ENCODE peak calls at places on chromosomes 4 and X, in eight cellular contexts. One of them, this sample, is unnamed.

GRCh38 chr4:187656953-187657352 is 338.6 kb upstream of the ZFP42 start:
- DNase-seq in A673: no peak
- DNase-seq in left ventricle myocardium inferior: no peak
- DNase-seq in right atrium auricular region: no peak
- DNase-seq in CD8-positive, alpha-beta T cell: no peak
- DNase-seq in coronary artery: no peak
- DNase-seq in lung: no peak
- DNase-seq in prostate gland: no peak
- DNase-seq in this sample: peak

GRCh38 chr4:41865981-41866798 is 69.0 kb upstream of the TMEM33 start:
- DNase-seq in A673: no peak
- DNase-seq in left ventricle myocardium inferior: no peak
- DNase-seq in right atrium auricular region: no peak
- DNase-seq in CD8-positive, alpha-beta T cell: no peak
- DNase-seq in coronary artery: no peak
- DNase-seq in lung: no peak
- DNase-seq in prostate gland: no peak
- DNase-seq in this sample: no peak

GRCh38 chr4:5137927-5138326 is 86.6 kb downstream of the STK32B start:
- DNase-seq in A673: no peak
- DNase-seq in left ventricle myocardium inferior: no peak
- DNase-seq in right atrium auricular region: no peak
- DNase-seq in CD8-positive, alpha-beta T cell: no peak
- DNase-seq in coronary artery: no peak
- DNase-seq in lung: no peak
- DNase-seq in prostate gland: no peak
- DNase-seq in this sample: no peak

GRCh38 chrX:45767021-45767491 is 566.4 kb upstream of the DIPK2B start:
- DNase-seq in A673: peak
- DNase-seq in left ventricle myocardium inferior: no peak
- DNase-seq in right atrium auricular region: no peak
- DNase-seq in CD8-positive, alpha-beta T cell: no peak
- DNase-seq in coronary artery: no peak
- DNase-seq in lung: no peak
- DNase-seq in prostate gland: no peak
- DNase-seq in this sample: no peak

GRCh38 chrX:81174286-81174685 is 27.4 kb downstream of the HMGN5 start:
- DNase-seq in A673: peak
- DNase-seq in left ventricle myocardium inferior: no peak
- DNase-seq in right atrium auricular region: no peak
- DNase-seq in CD8-positive, alpha-beta T cell: no peak
- DNase-seq in coronary artery: no peak
- DNase-seq in lung: no peak
- DNase-seq in prostate gland: no peak
- DNase-seq in this sample: no peak

GRCh38 chr4:166996216-166996615 is 238.1 kb downstream of the SPOCK3 start:
- DNase-seq in A673: no peak
- DNase-seq in left ventricle myocardium inferior: no peak
- DNase-seq in right atrium auricular region: no peak
- DNase-seq in CD8-positive, alpha-beta T cell: no peak
- DNase-seq in coronary artery: no peak
- DNase-seq in lung: no peak
- DNase-seq in prostate gland: no peak
- DNase-seq in this sample: no peak

GRCh38 chrX:143788265-143788664 is 67.7 kb upstream of the SPANXN2 start:
- DNase-seq in A673: peak
- DNase-seq in left ventricle myocardium inferior: no peak
- DNase-seq in right atrium auricular region: no peak
- DNase-seq in CD8-positive, alpha-beta T cell: no peak
- DNase-seq in coronary artery: no peak
- DNase-seq in lung: no peak
- DNase-seq in prostate gland: no peak
- DNase-seq in this sample: no peak

GRCh38 chr4:5631352-5632042 is 76.9 kb downstream of the EVC2 start:
- DNase-seq in A673: no peak
- DNase-seq in left ventricle myocardium inferior: no peak
- DNase-seq in right atrium auricular region: no peak
- DNase-seq in CD8-positive, alpha-beta T cell: no peak
- DNase-seq in coronary artery: no peak
- DNase-seq in lung: no peak
- DNase-seq in prostate gland: no peak
- DNase-seq in this sample: no peak

GRCh38 chrX:136909119-136909705 is 28.7 kb upstream of the RBMX start:
- DNase-seq in A673: peak
- DNase-seq in left ventricle myocardium inferior: peak
- DNase-seq in right atrium auricular region: peak
- DNase-seq in CD8-positive, alpha-beta T cell: peak
- DNase-seq in coronary artery: peak
- DNase-seq in lung: peak
- DNase-seq in prostate gland: peak
- DNase-seq in this sample: no peak

GRCh38 chr4:189143255-189143654 is 797.4 kb upstream of the FRG1 start:
- DNase-seq in A673: no peak
- DNase-seq in left ventricle myocardium inferior: no peak
- DNase-seq in right atrium auricular region: no peak
- DNase-seq in CD8-positive, alpha-beta T cell: no peak
- DNase-seq in coronary artery: no peak
- DNase-seq in lung: no peak
- DNase-seq in prostate gland: peak
- DNase-seq in this sample: peak

GRCh38 chr4:33316578-33316977 is 2596.4 kb downstream of the PCDH7 start:
- DNase-seq in A673: no peak
- DNase-seq in left ventricle myocardium inferior: no peak
- DNase-seq in right atrium auricular region: no peak
- DNase-seq in CD8-positive, alpha-beta T cell: no peak
- DNase-seq in coronary artery: no peak
- DNase-seq in lung: no peak
- DNase-seq in prostate gland: no peak
- DNase-seq in this sample: no peak

GRCh38 chr4:95267081-95267480 is 281.7 kb downstream of the UNC5C start:
- DNase-seq in A673: no peak
- DNase-seq in left ventricle myocardium inferior: no peak
- DNase-seq in right atrium auricular region: no peak
- DNase-seq in CD8-positive, alpha-beta T cell: no peak
- DNase-seq in coronary artery: no peak
- DNase-seq in lung: no peak
- DNase-seq in prostate gland: no peak
- DNase-seq in this sample: no peak

GRCh38 chr4:27248829-27249228 is 388.2 kb downstream of the STIM2 start:
- DNase-seq in A673: no peak
- DNase-seq in left ventricle myocardium inferior: no peak
- DNase-seq in right atrium auricular region: no peak
- DNase-seq in CD8-positive, alpha-beta T cell: no peak
- DNase-seq in coronary artery: no peak
- DNase-seq in lung: no peak
- DNase-seq in prostate gland: no peak
- DNase-seq in this sample: peak

GRCh38 chrX:69156638-69157037 is 8.6 kb downstream of the PJA1 start:
- DNase-seq in A673: no peak
- DNase-seq in left ventricle myocardium inferior: no peak
- DNase-seq in right atrium auricular region: no peak
- DNase-seq in CD8-positive, alpha-beta T cell: no peak
- DNase-seq in coronary artery: peak
- DNase-seq in lung: no peak
- DNase-seq in prostate gland: no peak
- DNase-seq in this sample: no peak

GRCh38 chrX:109826954-109827708 is 94.1 kb upstream of the ACSL4 start:
- DNase-seq in A673: no peak
- DNase-seq in left ventricle myocardium inferior: no peak
- DNase-seq in right atrium auricular region: no peak
- DNase-seq in CD8-positive, alpha-beta T cell: no peak
- DNase-seq in coronary artery: no peak
- DNase-seq in lung: no peak
- DNase-seq in prostate gland: no peak
- DNase-seq in this sample: peak

GRCh38 chr4:182653596-182653995 is 263.6 kb downstream of the DCTD start:
- DNase-seq in A673: no peak
- DNase-seq in left ventricle myocardium inferior: no peak
- DNase-seq in right atrium auricular region: no peak
- DNase-seq in CD8-positive, alpha-beta T cell: no peak
- DNase-seq in coronary artery: no peak
- DNase-seq in lung: no peak
- DNase-seq in prostate gland: no peak
- DNase-seq in this sample: no peak

GRCh38 chr4:75002381-75002780 is 69.5 kb downstream of the PARM1 start:
- DNase-seq in A673: no peak
- DNase-seq in left ventricle myocardium inferior: no peak
- DNase-seq in right atrium auricular region: no peak
- DNase-seq in CD8-positive, alpha-beta T cell: no peak
- DNase-seq in coronary artery: no peak
- DNase-seq in lung: no peak
- DNase-seq in prostate gland: no peak
- DNase-seq in this sample: no peak

GRCh38 chr4:140151700-140152014 is 2.3 kb downstream of the MAML3 start:
- DNase-seq in A673: peak
- DNase-seq in left ventricle myocardium inferior: peak
- DNase-seq in right atrium auricular region: peak
- DNase-seq in CD8-positive, alpha-beta T cell: peak
- DNase-seq in coronary artery: peak
- DNase-seq in lung: peak
- DNase-seq in prostate gland: peak
- DNase-seq in this sample: no peak

GRCh38 chr4:166324321-166324720 is 451.3 kb downstream of the TLL1 start:
- DNase-seq in A673: peak
- DNase-seq in left ventricle myocardium inferior: no peak
- DNase-seq in right atrium auricular region: no peak
- DNase-seq in CD8-positive, alpha-beta T cell: no peak
- DNase-seq in coronary artery: no peak
- DNase-seq in lung: no peak
- DNase-seq in prostate gland: no peak
- DNase-seq in this sample: no peak

GRCh38 chr4:169774466-169775445 is 17.0 kb upstream of the HPF1 start:
- DNase-seq in A673: no peak
- DNase-seq in left ventricle myocardium inferior: no peak
- DNase-seq in right atrium auricular region: no peak
- DNase-seq in CD8-positive, alpha-beta T cell: peak
- DNase-seq in coronary artery: no peak
- DNase-seq in lung: no peak
- DNase-seq in prostate gland: no peak
- DNase-seq in this sample: no peak

GRCh38 chr4:36099509-36099908 is 144.8 kb downstream of the ARAP2 start:
- DNase-seq in A673: no peak
- DNase-seq in left ventricle myocardium inferior: no peak
- DNase-seq in right atrium auricular region: no peak
- DNase-seq in CD8-positive, alpha-beta T cell: no peak
- DNase-seq in coronary artery: no peak
- DNase-seq in lung: no peak
- DNase-seq in prostate gland: no peak
- DNase-seq in this sample: no peak

GRCh38 chr4:153529646-153530045 is 63.5 kb downstream of the TMEM131L start:
- DNase-seq in A673: no peak
- DNase-seq in left ventricle myocardium inferior: no peak
- DNase-seq in right atrium auricular region: no peak
- DNase-seq in CD8-positive, alpha-beta T cell: no peak
- DNase-seq in coronary artery: no peak
- DNase-seq in lung: no peak
- DNase-seq in prostate gland: no peak
- DNase-seq in this sample: peak

GRCh38 chrX:120309873-120310730 is 1.2 kb downstream of the TMEM255A start:
- DNase-seq in A673: peak
- DNase-seq in left ventricle myocardium inferior: no peak
- DNase-seq in right atrium auricular region: no peak
- DNase-seq in CD8-positive, alpha-beta T cell: peak
- DNase-seq in coronary artery: no peak
- DNase-seq in lung: no peak
- DNase-seq in prostate gland: no peak
- DNase-seq in this sample: no peak

GRCh38 chrX:125646195-125646594 is 326.5 kb downstream of the TEX13C start:
- DNase-seq in A673: peak
- DNase-seq in left ventricle myocardium inferior: no peak
- DNase-seq in right atrium auricular region: no peak
- DNase-seq in CD8-positive, alpha-beta T cell: no peak
- DNase-seq in coronary artery: no peak
- DNase-seq in lung: no peak
- DNase-seq in prostate gland: no peak
- DNase-seq in this sample: no peak

GRCh38 chr4:128571747-128572146 is 237.8 kb upstream of the JADE1 start:
- DNase-seq in A673: no peak
- DNase-seq in left ventricle myocardium inferior: no peak
- DNase-seq in right atrium auricular region: peak
- DNase-seq in CD8-positive, alpha-beta T cell: no peak
- DNase-seq in coronary artery: no peak
- DNase-seq in lung: peak
- DNase-seq in prostate gland: no peak
- DNase-seq in this sample: peak

GRCh38 chr4:147736458-147736857 is 4.6 kb downstream of the ARHGAP10 start:
- DNase-seq in A673: peak
- DNase-seq in left ventricle myocardium inferior: no peak
- DNase-seq in right atrium auricular region: no peak
- DNase-seq in CD8-positive, alpha-beta T cell: no peak
- DNase-seq in coronary artery: no peak
- DNase-seq in lung: no peak
- DNase-seq in prostate gland: no peak
- DNase-seq in this sample: no peak
- H3K4me3 ChIP-seq in A673: no peak
- H3K4me3 ChIP-seq in left ventricle myocardium inferior: peak
- H3K4me3 ChIP-seq in right atrium auricular region: no peak
- H3K4me3 ChIP-seq in CD8-positive, alpha-beta T cell: no peak
- H3K4me3 ChIP-seq in coronary artery: peak
- H3K4me3 ChIP-seq in lung: no peak
- H3K4me3 ChIP-seq in prostate gland: no peak
- H3K4me3 ChIP-seq in this sample: no peak

GRCh38 chr4:164012396-164013027 is 518.0 kb downstream of the TMA16 start:
- DNase-seq in A673: peak
- DNase-seq in left ventricle myocardium inferior: no peak
- DNase-seq in right atrium auricular region: no peak
- DNase-seq in CD8-positive, alpha-beta T cell: no peak
- DNase-seq in coronary artery: no peak
- DNase-seq in lung: no peak
- DNase-seq in prostate gland: no peak
- DNase-seq in this sample: no peak
- TF ChIP-seq CTCF in A673: peak
- TF ChIP-seq CTCF in left ventricle myocardium inferior: no peak
- TF ChIP-seq CTCF in right atrium auricular region: no peak
- TF ChIP-seq CTCF in CD8-positive, alpha-beta T cell: no peak
- TF ChIP-seq CTCF in coronary artery: no peak
- TF ChIP-seq CTCF in lung: no peak
- TF ChIP-seq CTCF in prostate gland: no peak
- TF ChIP-seq CTCF in this sample: no peak

DNA sequence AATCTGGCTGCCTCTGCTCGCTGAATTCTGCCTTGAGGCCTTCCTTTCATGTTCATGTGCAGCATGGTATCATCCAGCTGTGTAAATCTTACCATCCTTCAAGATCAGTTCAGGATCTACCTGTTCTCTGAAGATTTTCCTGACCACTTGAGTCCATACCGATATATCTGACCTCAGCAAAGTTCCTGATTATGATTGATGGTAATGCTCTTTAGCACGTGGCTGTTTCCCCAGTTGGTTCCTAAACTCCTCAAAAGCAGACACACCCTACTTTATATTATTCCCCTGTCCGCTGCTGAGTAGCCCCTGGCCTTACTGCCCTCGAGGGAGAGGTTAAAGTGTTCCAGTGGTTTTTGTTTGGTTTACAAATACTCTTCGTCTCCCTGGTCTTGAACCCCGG is 20.0 kb downstream of the GALNT7 start:
- DNase-seq in A673: no peak
- DNase-seq in left ventricle myocardium inferior: no peak
- DNase-seq in right atrium auricular region: no peak
- DNase-seq in CD8-positive, alpha-beta T cell: no peak
- DNase-seq in coronary artery: no peak
- DNase-seq in lung: no peak
- DNase-seq in prostate gland: no peak
- DNase-seq in this sample: no peak
- H3K4me3 ChIP-seq in A673: no peak
- H3K4me3 ChIP-seq in left ventricle myocardium inferior: no peak
- H3K4me3 ChIP-seq in right atrium auricular region: no peak
- H3K4me3 ChIP-seq in CD8-positive, alpha-beta T cell: no peak
- H3K4me3 ChIP-seq in coronary artery: no peak
- H3K4me3 ChIP-seq in lung: no peak
- H3K4me3 ChIP-seq in prostate gland: no peak
- H3K4me3 ChIP-seq in this sample: no peak

GRCh38 chrX:133542476-133542875 is 127.2 kb upstream of the GPC4 start:
- DNase-seq in A673: no peak
- DNase-seq in left ventricle myocardium inferior: no peak
- DNase-seq in right atrium auricular region: no peak
- DNase-seq in CD8-positive, alpha-beta T cell: no peak
- DNase-seq in coronary artery: no peak
- DNase-seq in lung: no peak
- DNase-seq in prostate gland: no peak
- DNase-seq in this sample: peak
- TF ChIP-seq CTCF in A673: no peak
- TF ChIP-seq CTCF in left ventricle myocardium inferior: no peak
- TF ChIP-seq CTCF in right atrium auricular region: no peak
- TF ChIP-seq CTCF in CD8-positive, alpha-beta T cell: no peak
- TF ChIP-seq CTCF in coronary artery: no peak
- TF ChIP-seq CTCF in lung: no peak
- TF ChIP-seq CTCF in prostate gland: no peak
- TF ChIP-seq CTCF in this sample: no peak